ENCODE peak calls at places on chromosomes 12 and 14, in six cellular contexts. One of them, this sample, is unnamed.
A peak's percentile ranks its signal among the peaks of the same experiment; 100 is the strongest.

GRCh38 chr12:52037248-52037861 is 13.9 kb upstream of the NR4A1 start:
- ATAC-seq in activated CD8-positive, alpha-beta T cell treated with anti-CD3 and anti-CD28 coated beads for 36 hours: no peak
- ATAC-seq in gastroesophageal sphincter: peak; percentile 34
- ATAC-seq in stimulated activated naive B cell treated with anti-CD40 and anti-IgM and Interleukin-4, amounts not matched to agents 10 μg/mL and 1 μg/mL and 100 μg/mL, for 72 hours: no peak
- ATAC-seq in activated B cell treated with CpG ODN at 0.5 μM for 24 hours: peak; percentile 7
- ATAC-seq in central memory CD8-positive, alpha-beta T cell: no peak
- ATAC-seq in this sample: no peak

GRCh38 chr12:110762891-110763290 is 20.2 kb upstream of the PPP1CC start:
- ATAC-seq in activated CD8-positive, alpha-beta T cell treated with anti-CD3 and anti-CD28 coated beads for 36 hours: peak; percentile 72
- ATAC-seq in gastroesophageal sphincter: no peak
- ATAC-seq in stimulated activated naive B cell treated with anti-CD40 and anti-IgM and Interleukin-4, amounts not matched to agents 10 μg/mL and 1 μg/mL and 100 μg/mL, for 72 hours: peak; percentile 56
- ATAC-seq in activated B cell treated with CpG ODN at 0.5 μM for 24 hours: no peak
- ATAC-seq in central memory CD8-positive, alpha-beta T cell: no peak
- ATAC-seq in this sample: peak; percentile 51

GRCh38 chr12:6312529-6313325 is 2.2 kb downstream of the PLEKHG6 start:
- ATAC-seq in activated CD8-positive, alpha-beta T cell treated with anti-CD3 and anti-CD28 coated beads for 36 hours: peak; percentile 78
- ATAC-seq in gastroesophageal sphincter: peak; percentile 23
- ATAC-seq in stimulated activated naive B cell treated with anti-CD40 and anti-IgM and Interleukin-4, amounts not matched to agents 10 μg/mL and 1 μg/mL and 100 μg/mL, for 72 hours: peak; percentile 86
- ATAC-seq in activated B cell treated with CpG ODN at 0.5 μM for 24 hours: no peak
- ATAC-seq in central memory CD8-positive, alpha-beta T cell: no peak
- ATAC-seq in this sample: peak; percentile 67

GRCh38 chr14:31990183-31990862 is 86.8 kb upstream of the ARHGAP5 start:
- ATAC-seq in activated CD8-positive, alpha-beta T cell treated with anti-CD3 and anti-CD28 coated beads for 36 hours: no peak
- ATAC-seq in gastroesophageal sphincter: peak; percentile 79
- ATAC-seq in stimulated activated naive B cell treated with anti-CD40 and anti-IgM and Interleukin-4, amounts not matched to agents 10 μg/mL and 1 μg/mL and 100 μg/mL, for 72 hours: no peak
- ATAC-seq in activated B cell treated with CpG ODN at 0.5 μM for 24 hours: no peak
- ATAC-seq in central memory CD8-positive, alpha-beta T cell: no peak
- ATAC-seq in this sample: no peak

GRCh38 chr14:50784683-50785505 is 46.1 kb downstream of the NIN start:
- ATAC-seq in activated CD8-positive, alpha-beta T cell treated with anti-CD3 and anti-CD28 coated beads for 36 hours: peak; percentile 50
- ATAC-seq in gastroesophageal sphincter: no peak
- ATAC-seq in stimulated activated naive B cell treated with anti-CD40 and anti-IgM and Interleukin-4, amounts not matched to agents 10 μg/mL and 1 μg/mL and 100 μg/mL, for 72 hours: peak; percentile 41
- ATAC-seq in activated B cell treated with CpG ODN at 0.5 μM for 24 hours: no peak
- ATAC-seq in central memory CD8-positive, alpha-beta T cell: peak; percentile 20
- ATAC-seq in this sample: peak; percentile 10

GRCh38 chr12:98970950-98971349 is 325.9 kb downstream of the APAF1 start:
- ATAC-seq in activated CD8-positive, alpha-beta T cell treated with anti-CD3 and anti-CD28 coated beads for 36 hours: no peak
- ATAC-seq in gastroesophageal sphincter: no peak
- ATAC-seq in stimulated activated naive B cell treated with anti-CD40 and anti-IgM and Interleukin-4, amounts not matched to agents 10 μg/mL and 1 μg/mL and 100 μg/mL, for 72 hours: no peak
- ATAC-seq in activated B cell treated with CpG ODN at 0.5 μM for 24 hours: no peak
- ATAC-seq in central memory CD8-positive, alpha-beta T cell: no peak
- ATAC-seq in this sample: no peak

GRCh38 chr14:85234626-85235025 is 295.3 kb upstream of the FLRT2 start:
- ATAC-seq in activated CD8-positive, alpha-beta T cell treated with anti-CD3 and anti-CD28 coated beads for 36 hours: no peak
- ATAC-seq in gastroesophageal sphincter: no peak
- ATAC-seq in stimulated activated naive B cell treated with anti-CD40 and anti-IgM and Interleukin-4, amounts not matched to agents 10 μg/mL and 1 μg/mL and 100 μg/mL, for 72 hours: no peak
- ATAC-seq in activated B cell treated with CpG ODN at 0.5 μM for 24 hours: no peak
- ATAC-seq in central memory CD8-positive, alpha-beta T cell: no peak
- ATAC-seq in this sample: no peak

GRCh38 chr14:68607081-68607851 is 185.6 kb downstream of the ZFP36L1 start:
- ATAC-seq in activated CD8-positive, alpha-beta T cell treated with anti-CD3 and anti-CD28 coated beads for 36 hours: no peak
- ATAC-seq in gastroesophageal sphincter: peak; percentile 54
- ATAC-seq in stimulated activated naive B cell treated with anti-CD40 and anti-IgM and Interleukin-4, amounts not matched to agents 10 μg/mL and 1 μg/mL and 100 μg/mL, for 72 hours: peak; percentile 28
- ATAC-seq in activated B cell treated with CpG ODN at 0.5 μM for 24 hours: no peak
- ATAC-seq in central memory CD8-positive, alpha-beta T cell: no peak
- ATAC-seq in this sample: no peak

GRCh38 chr12:46186088-46186487 is 82.8 kb downstream of the SLC38A1 start:
- ATAC-seq in activated CD8-positive, alpha-beta T cell treated with anti-CD3 and anti-CD28 coated beads for 36 hours: no peak
- ATAC-seq in gastroesophageal sphincter: no peak
- ATAC-seq in stimulated activated naive B cell treated with anti-CD40 and anti-IgM and Interleukin-4, amounts not matched to agents 10 μg/mL and 1 μg/mL and 100 μg/mL, for 72 hours: no peak
- ATAC-seq in activated B cell treated with CpG ODN at 0.5 μM for 24 hours: no peak
- ATAC-seq in central memory CD8-positive, alpha-beta T cell: no peak
- ATAC-seq in this sample: no peak